ENCODE peak calls at places on chromosomes 4 and X, in four cellular contexts. I, W, H and P are unnamed samples.

GRCh38 chr4:145935253-145936141 is 3.1 kb downstream of the ZNF827 start:
- DNase-seq in I (peak), H (peak), W (no peak), P (peak)

GRCh38 chr4:2696423-2696822 is 59.7 kb downstream of the TNIP2 start:
- DNase-seq in W (no peak), I (no peak), H (peak), P (no peak)

GRCh38 chr4:3462790-3463415 is at the start of gene DOK7:
- DNase-seq in H (no peak), W (no peak), I (peak), P (no peak)

GRCh38 chrX:12153741-12154140 is 15.5 kb downstream of the FRMPD4 start:
- DNase-seq in I (no peak), W (peak), H (no peak), P (peak)

GRCh38 chrX:102659790-102660757 is 8.8 kb downstream of the GPRASP1 start:
- DNase-seq in W (peak), H (peak), I (peak), P (peak)

GRCh38 chr4:15925830-15926229 is 12.7 kb downstream of the FGFBP1 start:
- DNase-seq in H (no peak), W (no peak), I (no peak), P (no peak)

GRCh38 chrX:34341258-34341657 is 209.1 kb upstream of the FAM47A start:
- DNase-seq in I (no peak), H (no peak), W (no peak), P (peak)

GRCh38 chrX:69507500-69507789 is 3.3 kb downstream of the NALF2 start:
- DNase-seq in W (no peak), I (no peak), H (no peak), P (no peak)

GRCh38 chr4:147773261-147774184 is 41.6 kb downstream of the ARHGAP10 start:
- DNase-seq in W (peak), I (no peak), H (no peak), P (peak)

GRCh38 chr4:76622126-76622525 is 187.1 kb downstream of the SHROOM3 start:
- DNase-seq in I (no peak), H (no peak), W (peak), P (no peak)

GRCh38 chrX:118878977-118879376 is 55.4 kb downstream of the ZCCHC12 start:
- DNase-seq in I (no peak), H (no peak), W (no peak), P (no peak)
- H3K4me2 ChIP-seq in I (no peak), H (no peak), W (no peak), P (no peak)

GRCh38 chr4:101919373-101919977 is 128.9 kb downstream of the BANK1 start:
- DNase-seq in W (no peak), I (no peak), H (no peak), P (no peak)
- TF ChIP-seq FOS in W (no peak), I (no peak), H (no peak), P (no peak)

DNA sequence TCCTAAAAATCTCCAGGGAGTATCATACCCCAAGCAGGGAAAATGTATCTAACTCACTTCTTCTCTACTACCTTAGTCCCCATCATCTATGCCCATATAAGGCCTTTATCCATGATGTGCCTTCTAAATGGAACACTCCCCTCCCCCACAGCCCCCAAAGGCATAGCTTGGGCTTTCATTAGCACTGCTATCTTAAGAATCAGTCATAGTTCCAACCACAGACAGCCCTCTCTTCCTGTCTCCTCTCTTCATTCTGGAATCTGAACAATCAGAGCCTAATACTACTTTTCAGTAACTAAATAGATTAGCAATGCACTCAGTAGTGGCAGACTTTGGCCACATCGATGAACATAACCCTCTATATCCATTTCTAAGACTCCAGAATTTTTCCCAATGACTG is 313.2 kb upstream of the DKK2 start:
- DNase-seq in H (no peak), I (no peak), W (no peak), P (no peak)
- H3K4me2 ChIP-seq in H (no peak), I (no peak), W (no peak), P (no peak)

GRCh38 chr4:65747386-65747785 is 77.1 kb upstream of the EPHA5 start:
- DNase-seq in H (no peak), I (no peak), W (peak), P (peak)
- TF ChIP-seq FOS in H (no peak), I (no peak), W (no peak), P (no peak)

DNA sequence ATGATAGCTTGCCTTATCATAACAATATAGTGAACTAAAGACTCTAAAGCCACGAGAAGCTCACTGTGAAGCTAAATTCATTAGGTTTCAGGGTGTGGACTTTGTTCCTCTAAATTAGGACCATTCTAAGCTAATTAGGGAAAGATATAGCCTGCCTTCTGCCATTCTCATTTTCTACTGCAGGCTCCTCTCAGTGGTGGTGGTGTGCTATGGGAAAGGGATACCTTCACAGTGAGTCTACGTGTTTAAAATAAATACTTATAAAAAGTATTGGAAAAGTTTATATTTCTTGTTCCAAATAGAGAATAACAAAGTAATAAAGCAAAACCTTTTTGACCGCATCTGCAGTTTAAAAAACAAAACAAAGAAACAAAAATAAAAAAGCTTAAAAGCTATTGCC is 327.7 kb downstream of the PAPSS1 start:
- DNase-seq in W (no peak), I (no peak), H (no peak), P (no peak)
- H3K4me2 ChIP-seq in W (peak), I (no peak), H (no peak), P (no peak)

DNA sequence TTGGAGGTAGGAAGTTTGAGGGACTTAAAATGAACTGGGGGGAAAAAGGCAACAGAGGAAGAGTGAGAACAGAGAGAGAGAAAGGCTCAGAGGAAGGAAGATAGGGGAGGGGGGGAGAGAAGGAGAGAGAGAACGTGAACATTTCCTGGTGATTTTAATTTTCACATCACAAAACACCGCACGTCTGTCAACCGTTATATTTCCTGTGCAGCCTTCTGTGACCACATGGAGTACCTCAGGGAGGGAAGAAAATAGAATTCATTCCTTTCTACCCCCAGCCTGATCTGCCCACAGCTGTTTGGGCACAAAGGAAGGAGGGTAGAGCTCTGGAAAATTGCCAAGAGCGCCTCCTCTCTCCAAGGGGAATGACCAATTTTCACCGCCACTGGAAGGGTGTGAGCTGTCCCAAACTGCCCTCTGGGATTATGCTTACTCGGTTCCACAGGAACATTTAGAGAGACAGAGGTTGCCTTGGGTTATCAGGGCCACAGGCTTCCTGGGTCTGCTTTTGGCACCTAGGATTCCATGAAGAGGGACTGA is 135.7 kb upstream of the MAMLD1 start:
- DNase-seq in H (no peak), I (no peak), W (no peak), P (no peak)
- TF ChIP-seq FOS in H (no peak), I (no peak), W (no peak), P (no peak)

GRCh38 chr4:153798901-153799707 is 10.2 kb upstream of the SFRP2 start:
- DNase-seq in W (no peak), H (no peak), I (no peak), P (no peak)
- H3K4me2 ChIP-seq in W (no peak), H (no peak), I (no peak), P (no peak)